ENCODE peak calls at places on chromosome 21, in eight cellular contexts. One of them, this sample, is unnamed.

GRCh38 chr21:42219606-42220137 is 732 bp downstream of the ABCG1 start:
- DNase-seq in lower lobe of right lung: peak
- DNase-seq in stomach: peak
- DNase-seq in brain microvascular endothelial cell: no peak
- DNase-seq in fibroblast of the aortic adventitia: no peak
- DNase-seq in heart right ventricle: peak
- DNase-seq in AG04449: no peak
- DNase-seq in GM23338: peak
- DNase-seq in this sample: no peak

GRCh38 chr21:15193937-15194336 is 129.1 kb upstream of the NRIP1 start:
- DNase-seq in fibroblast of the aortic adventitia: no peak
- DNase-seq in lower lobe of right lung: no peak
- DNase-seq in AG04449: no peak
- DNase-seq in heart right ventricle: no peak
- DNase-seq in stomach: no peak
- DNase-seq in GM23338: no peak
- DNase-seq in brain microvascular endothelial cell: no peak
- DNase-seq in this sample: no peak

GRCh38 chr21:22575165-22575584 is 1577.0 kb downstream of the NCAM2 start:
- DNase-seq in AG04449: no peak
- DNase-seq in lower lobe of right lung: no peak
- DNase-seq in brain microvascular endothelial cell: no peak
- DNase-seq in heart right ventricle: no peak
- DNase-seq in GM23338: peak
- DNase-seq in fibroblast of the aortic adventitia: no peak
- DNase-seq in stomach: no peak
- DNase-seq in this sample: no peak

GRCh38 chr21:38733973-38734546 is 71.7 kb upstream of the ETS2 start:
- DNase-seq in GM23338: peak
- DNase-seq in fibroblast of the aortic adventitia: peak
- DNase-seq in lower lobe of right lung: peak
- DNase-seq in heart right ventricle: peak
- DNase-seq in AG04449: peak
- DNase-seq in brain microvascular endothelial cell: peak
- DNase-seq in stomach: peak
- DNase-seq in this sample: peak

GRCh38 chr21:39073063-39073462 is 110.2 kb downstream of the PSMG1 start:
- DNase-seq in GM23338: no peak
- DNase-seq in fibroblast of the aortic adventitia: peak
- DNase-seq in heart right ventricle: no peak
- DNase-seq in lower lobe of right lung: no peak
- DNase-seq in brain microvascular endothelial cell: no peak
- DNase-seq in AG04449: no peak
- DNase-seq in stomach: no peak
- DNase-seq in this sample: no peak

GRCh38 chr21:15850645-15851044 is 120.9 kb downstream of the USP25 start:
- DNase-seq in stomach: no peak
- DNase-seq in brain microvascular endothelial cell: peak
- DNase-seq in fibroblast of the aortic adventitia: peak
- DNase-seq in lower lobe of right lung: no peak
- DNase-seq in heart right ventricle: no peak
- DNase-seq in GM23338: no peak
- DNase-seq in AG04449: no peak
- DNase-seq in this sample: no peak

GRCh38 chr21:39314155-39315027 is 959 bp upstream of the BRWD1 start:
- DNase-seq in fibroblast of the aortic adventitia: peak
- DNase-seq in stomach: peak
- DNase-seq in brain microvascular endothelial cell: peak
- DNase-seq in AG04449: no peak
- DNase-seq in lower lobe of right lung: peak
- DNase-seq in GM23338: peak
- DNase-seq in heart right ventricle: peak
- DNase-seq in this sample: peak

GRCh38 chr21:28235169-28235892 is 757.3 kb downstream of the LTN1 start:
- DNase-seq in brain microvascular endothelial cell: no peak
- DNase-seq in stomach: no peak
- DNase-seq in fibroblast of the aortic adventitia: peak
- DNase-seq in AG04449: no peak
- DNase-seq in heart right ventricle: peak
- DNase-seq in GM23338: peak
- DNase-seq in lower lobe of right lung: peak
- DNase-seq in this sample: no peak

GRCh38 chr21:46605759-46606426 is 1.0 kb upstream of the S100B start:
- DNase-seq in AG04449: no peak
- DNase-seq in fibroblast of the aortic adventitia: no peak
- DNase-seq in heart right ventricle: peak
- DNase-seq in lower lobe of right lung: peak
- DNase-seq in stomach: peak
- DNase-seq in brain microvascular endothelial cell: no peak
- DNase-seq in GM23338: no peak
- DNase-seq in this sample: no peak

GRCh38 chr21:18529253-18529652 is 125.7 kb upstream of the TMPRSS15 start:
- DNase-seq in stomach: no peak
- DNase-seq in fibroblast of the aortic adventitia: peak
- DNase-seq in lower lobe of right lung: no peak
- DNase-seq in brain microvascular endothelial cell: peak
- DNase-seq in GM23338: no peak
- DNase-seq in AG04449: peak
- DNase-seq in heart right ventricle: no peak
- DNase-seq in this sample: no peak

GRCh38 chr21:33751120-33751519 is 108.8 kb downstream of the ITSN1 start:
- DNase-seq in fibroblast of the aortic adventitia: peak
- DNase-seq in brain microvascular endothelial cell: peak
- DNase-seq in AG04449: no peak
- DNase-seq in GM23338: no peak
- DNase-seq in heart right ventricle: no peak
- DNase-seq in stomach: no peak
- DNase-seq in lower lobe of right lung: no peak
- DNase-seq in this sample: no peak

GRCh38 chr21:43921602-43921978 is 56.6 kb downstream of the AGPAT3 start:
- DNase-seq in stomach: no peak
- DNase-seq in heart right ventricle: no peak
- DNase-seq in GM23338: peak
- DNase-seq in AG04449: no peak
- DNase-seq in fibroblast of the aortic adventitia: no peak
- DNase-seq in lower lobe of right lung: no peak
- DNase-seq in brain microvascular endothelial cell: no peak
- DNase-seq in this sample: no peak

GRCh38 chr21:38751379-38752050 is 54.2 kb upstream of the ETS2 start:
- DNase-seq in lower lobe of right lung: peak
- DNase-seq in heart right ventricle: peak
- DNase-seq in fibroblast of the aortic adventitia: peak
- DNase-seq in brain microvascular endothelial cell: peak
- DNase-seq in stomach: no peak
- DNase-seq in AG04449: no peak
- DNase-seq in GM23338: no peak
- DNase-seq in this sample: no peak

GRCh38 chr21:37958493-37958892 is 42.2 kb upstream of the KCNJ6 start:
- DNase-seq in lower lobe of right lung: no peak
- DNase-seq in brain microvascular endothelial cell: no peak
- DNase-seq in fibroblast of the aortic adventitia: no peak
- DNase-seq in GM23338: no peak
- DNase-seq in stomach: no peak
- DNase-seq in AG04449: no peak
- DNase-seq in heart right ventricle: no peak
- DNase-seq in this sample: no peak

GRCh38 chr21:45280969-45281368 is 6.7 kb downstream of the POFUT2 start:
- DNase-seq in heart right ventricle: no peak
- DNase-seq in stomach: no peak
- DNase-seq in lower lobe of right lung: peak
- DNase-seq in fibroblast of the aortic adventitia: no peak
- DNase-seq in brain microvascular endothelial cell: no peak
- DNase-seq in GM23338: no peak
- DNase-seq in AG04449: no peak
- DNase-seq in this sample: no peak

GRCh38 chr21:45279446-45280177 is 8.1 kb downstream of the POFUT2 start:
- DNase-seq in fibroblast of the aortic adventitia: no peak
- DNase-seq in GM23338: no peak
- DNase-seq in AG04449: no peak
- DNase-seq in heart right ventricle: no peak
- DNase-seq in stomach: peak
- DNase-seq in lower lobe of right lung: peak
- DNase-seq in brain microvascular endothelial cell: no peak
- DNase-seq in this sample: no peak

GRCh38 chr21:45278156-45278911 is 9.4 kb downstream of the POFUT2 start:
- DNase-seq in AG04449: no peak
- DNase-seq in stomach: peak
- DNase-seq in GM23338: no peak
- DNase-seq in fibroblast of the aortic adventitia: no peak
- DNase-seq in brain microvascular endothelial cell: no peak
- DNase-seq in lower lobe of right lung: peak
- DNase-seq in heart right ventricle: no peak
- DNase-seq in this sample: no peak

GRCh38 chr21:45281411-45282282 is 6.0 kb downstream of the POFUT2 start:
- DNase-seq in heart right ventricle: no peak
- DNase-seq in lower lobe of right lung: peak
- DNase-seq in stomach: peak
- DNase-seq in GM23338: no peak
- DNase-seq in brain microvascular endothelial cell: no peak
- DNase-seq in AG04449: no peak
- DNase-seq in fibroblast of the aortic adventitia: no peak
- DNase-seq in this sample: no peak

DNA sequence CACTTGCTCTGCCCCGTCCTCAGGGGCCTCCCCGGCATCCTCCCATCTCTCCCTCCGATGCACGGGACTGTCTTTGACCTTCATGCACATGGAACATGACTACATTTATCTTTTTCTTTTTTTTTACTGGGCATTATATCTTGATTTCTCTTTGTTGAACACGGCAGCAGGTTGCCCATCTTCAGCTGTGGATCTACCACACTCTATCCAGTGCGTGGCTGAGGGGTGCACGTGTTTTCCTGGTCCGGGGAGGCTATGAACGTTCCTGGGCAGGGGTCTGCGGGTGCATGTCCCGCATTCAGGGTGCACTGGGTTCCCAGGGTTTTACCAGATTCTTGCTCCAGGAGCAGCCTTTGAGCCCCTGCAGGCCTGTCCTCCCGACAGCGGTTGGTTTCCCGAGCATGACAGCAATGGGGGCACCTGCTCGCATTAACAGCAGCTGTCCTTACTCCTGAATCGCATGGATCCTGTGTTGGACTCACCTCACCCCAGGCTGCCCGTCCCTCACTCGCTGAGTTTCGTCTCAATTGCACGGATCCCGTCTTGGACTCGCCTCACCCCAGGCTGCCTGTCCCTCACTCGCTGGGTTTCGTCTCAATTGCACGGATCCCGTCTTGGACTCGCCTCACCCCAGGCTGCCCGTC is 7.4 kb downstream of the POFUT2 start:
- DNase-seq in heart right ventricle: no peak
- DNase-seq in stomach: peak
- DNase-seq in lower lobe of right lung: peak
- DNase-seq in fibroblast of the aortic adventitia: no peak
- DNase-seq in brain microvascular endothelial cell: no peak
- DNase-seq in AG04449: no peak
- DNase-seq in GM23338: no peak
- DNase-seq in this sample: no peak
- H3K4me3 ChIP-seq in heart right ventricle: no peak
- H3K4me3 ChIP-seq in stomach: no peak
- H3K4me3 ChIP-seq in lower lobe of right lung: no peak
- H3K4me3 ChIP-seq in fibroblast of the aortic adventitia: no peak
- H3K4me3 ChIP-seq in brain microvascular endothelial cell: no peak
- H3K4me3 ChIP-seq in AG04449: no peak
- H3K4me3 ChIP-seq in GM23338: no peak
- H3K4me3 ChIP-seq in this sample: no peak

GRCh38 chr21:31714741-31715365 is 17.1 kb downstream of the SCAF4 start:
- DNase-seq in AG04449: no peak
- DNase-seq in stomach: no peak
- DNase-seq in lower lobe of right lung: no peak
- DNase-seq in heart right ventricle: no peak
- DNase-seq in fibroblast of the aortic adventitia: no peak
- DNase-seq in brain microvascular endothelial cell: no peak
- DNase-seq in GM23338: peak
- DNase-seq in this sample: no peak
- H3K4me3 ChIP-seq in AG04449: no peak
- H3K4me3 ChIP-seq in stomach: no peak
- H3K4me3 ChIP-seq in lower lobe of right lung: no peak
- H3K4me3 ChIP-seq in heart right ventricle: no peak
- H3K4me3 ChIP-seq in fibroblast of the aortic adventitia: no peak
- H3K4me3 ChIP-seq in brain microvascular endothelial cell: no peak
- H3K4me3 ChIP-seq in GM23338: no peak
- H3K4me3 ChIP-seq in this sample: no peak

DNA sequence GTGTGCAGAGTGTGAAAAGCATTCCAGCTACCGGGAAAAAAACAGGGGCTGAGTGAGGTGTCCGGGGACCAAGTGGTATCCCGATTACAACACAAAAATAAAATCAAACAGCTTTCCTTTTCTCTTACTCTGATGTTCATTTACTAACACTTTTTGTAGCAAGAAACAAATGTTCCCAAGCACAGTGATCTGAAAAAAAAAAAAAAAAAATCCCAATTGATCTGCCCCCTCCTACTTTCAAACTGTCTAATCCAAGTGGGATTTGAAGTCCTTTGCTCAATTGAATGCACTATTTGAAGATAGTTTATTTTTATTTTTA is 1.3 kb downstream of the BACE2 start:
- DNase-seq in AG04449: no peak
- DNase-seq in brain microvascular endothelial cell: no peak
- DNase-seq in fibroblast of the aortic adventitia: no peak
- DNase-seq in lower lobe of right lung: no peak
- DNase-seq in GM23338: no peak
- DNase-seq in stomach: no peak
- DNase-seq in heart right ventricle: no peak
- DNase-seq in this sample: no peak
- H3K4me3 ChIP-seq in AG04449: peak
- H3K4me3 ChIP-seq in brain microvascular endothelial cell: peak
- H3K4me3 ChIP-seq in fibroblast of the aortic adventitia: peak
- H3K4me3 ChIP-seq in lower lobe of right lung: peak
- H3K4me3 ChIP-seq in GM23338: peak
- H3K4me3 ChIP-seq in stomach: peak
- H3K4me3 ChIP-seq in heart right ventricle: peak
- H3K4me3 ChIP-seq in this sample: peak

GRCh38 chr21:29433366-29434059 is 134.8 kb downstream of the BACH1 start:
- DNase-seq in heart right ventricle: no peak
- DNase-seq in AG04449: peak
- DNase-seq in brain microvascular endothelial cell: no peak
- DNase-seq in GM23338: no peak
- DNase-seq in fibroblast of the aortic adventitia: peak
- DNase-seq in lower lobe of right lung: no peak
- DNase-seq in stomach: no peak
- DNase-seq in this sample: no peak

GRCh38 chr21:29430030-29430429 is 131.3 kb downstream of the BACH1 start:
- DNase-seq in fibroblast of the aortic adventitia: no peak
- DNase-seq in brain microvascular endothelial cell: no peak
- DNase-seq in heart right ventricle: no peak
- DNase-seq in AG04449: no peak
- DNase-seq in GM23338: no peak
- DNase-seq in lower lobe of right lung: no peak
- DNase-seq in stomach: no peak
- DNase-seq in this sample: no peak

GRCh38 chr21:29430581-29430980 is 131.9 kb downstream of the BACH1 start:
- DNase-seq in brain microvascular endothelial cell: no peak
- DNase-seq in fibroblast of the aortic adventitia: no peak
- DNase-seq in lower lobe of right lung: no peak
- DNase-seq in heart right ventricle: no peak
- DNase-seq in AG04449: no peak
- DNase-seq in GM23338: no peak
- DNase-seq in stomach: no peak
- DNase-seq in this sample: no peak

GRCh38 chr21:29434081-29434480 is 135.4 kb downstream of the BACH1 start:
- DNase-seq in heart right ventricle: no peak
- DNase-seq in AG04449: no peak
- DNase-seq in lower lobe of right lung: no peak
- DNase-seq in GM23338: no peak
- DNase-seq in brain microvascular endothelial cell: no peak
- DNase-seq in fibroblast of the aortic adventitia: no peak
- DNase-seq in stomach: no peak
- DNase-seq in this sample: no peak

GRCh38 chr21:29431680-29432079 is 133.0 kb downstream of the BACH1 start:
- DNase-seq in brain microvascular endothelial cell: no peak
- DNase-seq in stomach: no peak
- DNase-seq in AG04449: no peak
- DNase-seq in lower lobe of right lung: no peak
- DNase-seq in heart right ventricle: no peak
- DNase-seq in GM23338: no peak
- DNase-seq in fibroblast of the aortic adventitia: no peak
- DNase-seq in this sample: no peak
- H3K4me3 ChIP-seq in brain microvascular endothelial cell: no peak
- H3K4me3 ChIP-seq in stomach: no peak
- H3K4me3 ChIP-seq in AG04449: no peak
- H3K4me3 ChIP-seq in lower lobe of right lung: no peak
- H3K4me3 ChIP-seq in heart right ventricle: no peak
- H3K4me3 ChIP-seq in GM23338: no peak
- H3K4me3 ChIP-seq in fibroblast of the aortic adventitia: no peak
- H3K4me3 ChIP-seq in this sample: no peak

This sample was measured in epithelial cell of proximal tubule.